ENCODE peak calls at places on chromosomes 11 and 22, in eight cellular contexts. F is NAMALWA, G is thoracic aorta, X is kidney, K is cardiac fibroblast, N is midbrain, J is glutamatergic neuron, D is C1 segment of cervical spinal cord. L is an unnamed sample.
A peak's percentile ranks its signal among the peaks of the same experiment; 100 is the strongest.

GRCh38 chr11:10388574-10388973 is 66.5 kb upstream of the AMPD3 start:
- DNase-seq in F (no peak), G (no peak), X (no peak), K (peak; percentile 69), N (no peak), J (no peak), D (no peak), L (no peak)

GRCh38 chr11:101863361-101863760 is 51.4 kb upstream of the CEP126 start:
- DNase-seq in F (no peak), G (no peak), X (no peak), K (peak; percentile 42), N (no peak), J (no peak), D (no peak), L (no peak)

GRCh38 chr11:34349882-34350281 is 7.9 kb downstream of the ABTB2 start:
- DNase-seq in F (no peak), G (no peak), X (no peak), K (no peak), N (no peak), J (no peak), D (no peak), L (no peak)

GRCh38 chr22:36486619-36487384 is 5.4 kb upstream of the TXN2 start:
- DNase-seq in F (peak; percentile 75), G (no peak), X (no peak), K (peak; percentile 60), N (no peak), J (no peak), D (no peak), L (no peak)

GRCh38 chr22:38953577-38954413 is 3.6 kb upstream of the APOBEC3A start:
- DNase-seq in F (peak; percentile 41), G (no peak), X (peak; percentile 46), K (no peak), N (no peak), J (no peak), D (no peak), L (no peak)

GRCh38 chr11:112382561-112382960 is 121.9 kb upstream of the PLET1 start:
- DNase-seq in F (no peak), G (no peak), X (no peak), K (no peak), N (no peak), J (no peak), D (no peak), L (no peak)

GRCh38 chr11:75023446-75024067 is 34.8 kb downstream of the NEU3 start:
- DNase-seq in F (no peak), G (no peak), X (no peak), K (no peak), N (no peak), J (no peak), D (no peak), L (no peak)

GRCh38 chr22:18152519-18152918 is 2.5 kb downstream of the USP18 start:
- DNase-seq in F (no peak), G (no peak), X (no peak), K (no peak), N (no peak), J (no peak), D (no peak), L (no peak)

GRCh38 chr11:72614381-72614780 is 59.8 kb downstream of the PDE2A start:
- DNase-seq in F (no peak), G (no peak), X (no peak), K (peak; percentile 21), N (no peak), J (no peak), D (no peak), L (no peak)

GRCh38 chr11:125770583-125770982 is 8.0 kb downstream of the PATE2 start:
- DNase-seq in F (no peak), G (no peak), X (no peak), K (no peak), N (no peak), J (no peak), D (no peak), L (no peak)

GRCh38 chr11:17483505-17483904 is 6.9 kb upstream of the ABCC8 start:
- DNase-seq in F (no peak), G (no peak), X (no peak), K (no peak), N (no peak), J (no peak), D (no peak), L (no peak)

GRCh38 chr22:50581950-50582561 is 593 bp downstream of the CHKB start:
- DNase-seq in F (peak; percentile 31), G (no peak), X (peak; percentile 86), K (peak; percentile 26), N (no peak), J (no peak), D (no peak), L (no peak)

GRCh38 chr22:25327018-25327755 is 107.7 kb downstream of the CRYBB2 start:
- DNase-seq in F (no peak), G (no peak), X (no peak), K (no peak), N (no peak), J (no peak), D (no peak), L (no peak)

GRCh38 chr11:114080219-114080618 is 20.7 kb downstream of the ZBTB16 start:
- DNase-seq in F (no peak), G (no peak), X (no peak), K (peak; percentile 69), N (no peak), J (no peak), D (no peak), L (no peak)

GRCh38 chr11:43541993-43542392 is 138.5 kb upstream of the HSD17B12 start:
- DNase-seq in F (no peak), G (no peak), X (no peak), K (no peak), N (no peak), J (no peak), D (no peak), L (no peak)

GRCh38 chr22:20268289-20268349 is at the start of gene RTN4R:
- DNase-seq in F (no peak), G (no peak), X (no peak), K (no peak), N (no peak), J (no peak), D (no peak), L (no peak)

GRCh38 chr22:44280665-44281188 is 32.0 kb downstream of the SHISAL1 start:
- DNase-seq in F (no peak), G (no peak), X (no peak), K (no peak), N (no peak), J (no peak), D (no peak), L (no peak)

GRCh38 chr11:124311269-124311668 is 2.5 kb downstream of the OR8D1 start:
- DNase-seq in F (no peak), G (no peak), X (no peak), K (no peak), N (no peak), J (no peak), D (no peak), L (no peak)

GRCh38 chr11:65424200-65425104 is 1.9 kb downstream of the NEAT1 start:
- DNase-seq in F (peak; percentile 81), G (no peak), X (peak; percentile 83), K (peak; percentile 82), N (no peak), J (no peak), D (no peak), L (no peak)

GRCh38 chr11:32333335-32333991 is 101.9 kb downstream of the WT1 start:
- DNase-seq in F (no peak), G (no peak), X (peak; percentile 77), K (peak; percentile 64), N (peak; percentile 57), J (peak; percentile 70), D (no peak), L (no peak)

GRCh38 chr11:106087815-106088435 is 10.5 kb downstream of the AASDHPPT start:
- DNase-seq in F (peak; percentile 61), G (no peak), X (no peak), K (peak; percentile 70), N (peak; percentile 63), J (peak; percentile 62), D (no peak), L (no peak)

GRCh38 chr11:73085189-73085875 is 56.8 kb downstream of the FCHSD2 start:
- DNase-seq in F (no peak), G (no peak), X (no peak), K (peak; percentile 15), N (peak; percentile 5), J (no peak), D (no peak), L (no peak)

GRCh38 chr11:12564012-12564411 is 110.2 kb upstream of the TEAD1 start:
- DNase-seq in F (no peak), G (no peak), X (no peak), K (no peak), N (no peak), J (no peak), D (no peak), L (no peak)